ENCODE peak calls at places on chromosomes 13 and 19, in eight cellular contexts. R is colonic mucosa; Z is GM23338; P is CD4-positive, CD25-positive, alpha-beta regulatory T cell; C is cardiac fibroblast; U is PC-9; J is SK-N-MC; S is lung. D is an unnamed sample.

GRCh38 chr13:51665456-51665855 is 81.2 kb downstream of the WDFY2 start:
- DNase-seq in R (no peak), Z (no peak), P (no peak), C (no peak), U (no peak), J (no peak), S (no peak), D (no peak)

GRCh38 chr19:2142173-2142829 is 9.1 kb downstream of the AP3D1 start:
- DNase-seq in R (no peak), Z (no peak), P (no peak), C (no peak), U (no peak), J (no peak), S (no peak), D (no peak)

GRCh38 chr13:30618186-30618937 is 642 bp downstream of the USPL1 start:
- DNase-seq in R (no peak), Z (no peak), P (peak), C (no peak), U (no peak), J (no peak), S (no peak), D (no peak)

GRCh38 chr19:34193876-34194275 is 21.6 kb downstream of the LSM14A start:
- DNase-seq in R (no peak), Z (no peak), P (no peak), C (no peak), U (no peak), J (no peak), S (no peak), D (no peak)

GRCh38 chr19:29457413-29457812 is 68.4 kb upstream of the VSTM2B start:
- DNase-seq in R (no peak), Z (no peak), P (no peak), C (no peak), U (no peak), J (no peak), S (no peak), D (no peak)

GRCh38 chr19:48415395-48415794 is 21.9 kb downstream of the GRIN2D start:
- DNase-seq in R (peak), Z (peak), P (peak), C (peak), U (peak), J (no peak), S (peak), D (no peak)

GRCh38 chr19:47560999-47561398 is 11.9 kb downstream of the ZNF541 start:
- DNase-seq in R (no peak), Z (no peak), P (no peak), C (no peak), U (no peak), J (no peak), S (no peak), D (no peak)

GRCh38 chr13:107476068-107476467 is 739.3 kb downstream of the LIG4 start:
- DNase-seq in R (no peak), Z (no peak), P (no peak), C (no peak), U (no peak), J (no peak), S (no peak), D (no peak)

GRCh38 chr19:20077791-20078463 is at the start of gene ZNF90:
- DNase-seq in R (peak), Z (peak), P (peak), C (peak), U (peak), J (no peak), S (peak), D (peak)

GRCh38 chr19:56765107-56765506 is 75.4 kb downstream of the PEG3 start:
- DNase-seq in R (peak), Z (no peak), P (peak), C (peak), U (no peak), J (no peak), S (peak), D (no peak)

GRCh38 chr13:71606818-71607217 is 260.2 kb downstream of the DACH1 start:
- DNase-seq in R (no peak), Z (no peak), P (no peak), C (no peak), U (no peak), J (no peak), S (no peak), D (no peak)

GRCh38 chr19:48639483-48640375 is 2.5 kb upstream of the DBP start:
- DNase-seq in R (no peak), Z (peak), P (no peak), C (no peak), U (no peak), J (no peak), S (no peak), D (no peak)

GRCh38 chr13:111640476-111640875 is 320.0 kb downstream of the TEX29 start:
- DNase-seq in R (no peak), Z (no peak), P (no peak), C (no peak), U (no peak), J (no peak), S (no peak), D (no peak)

GRCh38 chr19:17385878-17386611 is 8.0 kb downstream of the CCDC194 start:
- DNase-seq in R (peak), Z (peak), P (peak), C (peak), U (peak), J (no peak), S (peak), D (no peak)

GRCh38 chr19:42193294-42193693 is 24.2 kb downstream of the DEDD2 start:
- DNase-seq in R (no peak), Z (no peak), P (no peak), C (no peak), U (no peak), J (no peak), S (no peak), D (no peak)

GRCh38 chr19:56253737-56254136 is 18.8 kb upstream of the EDDM13 start:
- DNase-seq in R (no peak), Z (peak), P (peak), C (peak), U (no peak), J (peak), S (no peak), D (peak)

GRCh38 chr19:16626796-16627193 is 1.2 kb downstream of the MED26 start:
- DNase-seq in R (no peak), Z (no peak), P (peak), C (no peak), U (peak), J (no peak), S (no peak), D (no peak)

GRCh38 chr13:26053418-26053980 is 1.7 kb upstream of the SHISA2 start:
- DNase-seq in R (no peak), Z (no peak), P (peak), C (no peak), U (no peak), J (no peak), S (no peak), D (no peak)

GRCh38 chr13:26048745-26049144 is 3.1 kb downstream of the SHISA2 start:
- DNase-seq in R (no peak), Z (no peak), P (no peak), C (no peak), U (no peak), J (no peak), S (no peak), D (no peak)

GRCh38 chr13:26051231-26052135 is at the start of gene SHISA2:
- DNase-seq in R (peak), Z (peak), P (peak), C (peak), U (no peak), J (no peak), S (no peak), D (no peak)

GRCh38 chr13:26052136-26052736 is 420 bp upstream of the SHISA2 start:
- DNase-seq in R (no peak), Z (peak), P (no peak), C (no peak), U (no peak), J (no peak), S (peak), D (no peak)

GRCh38 chr13:26050568-26051230 is 1.1 kb downstream of the SHISA2 start:
- DNase-seq in R (no peak), Z (peak), P (no peak), C (peak), U (no peak), J (no peak), S (peak), D (no peak)
- H3K4me3 ChIP-seq in R (peak), Z (peak), P (no peak), C (no peak), U (no peak), J (peak), S (peak), D (peak)

DNA sequence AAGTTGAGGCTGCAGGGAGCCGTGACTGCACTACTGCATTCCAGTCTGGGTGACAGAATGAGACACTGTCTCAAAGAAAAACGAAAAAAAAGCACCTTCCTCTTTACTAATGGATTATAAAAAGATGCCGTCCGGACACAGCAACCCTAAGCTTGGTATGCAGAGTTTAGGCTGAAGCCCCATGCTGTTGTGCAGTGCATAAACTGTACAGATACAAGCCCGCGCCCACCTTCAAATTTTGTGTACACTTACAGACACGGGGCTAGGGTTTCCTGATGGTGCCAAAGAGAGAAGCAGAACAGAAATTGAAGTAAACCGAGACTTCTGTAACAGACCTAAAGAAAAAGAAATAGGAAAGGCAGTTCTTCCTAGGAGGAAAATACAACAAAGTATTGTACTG is 9.0 kb downstream of the LPAR6 start:
- DNase-seq in R (no peak), Z (no peak), P (no peak), C (no peak), U (no peak), J (no peak), S (no peak), D (no peak)
- H3K4me3 ChIP-seq in R (no peak), Z (no peak), P (peak), C (no peak), U (no peak), J (no peak), S (no peak), D (no peak)

GRCh38 chr19:13834308-13834790 is 39.1 kb downstream of the ZSWIM4 start:
- DNase-seq in R (no peak), Z (no peak), P (no peak), C (peak), U (peak), J (no peak), S (no peak), D (no peak)
- H3K4me3 ChIP-seq in R (no peak), Z (peak), P (peak), C (no peak), U (peak), J (no peak), S (no peak), D (no peak)

GRCh38 chr13:99436686-99437416 is 64.4 kb upstream of the TM9SF2 start:
- DNase-seq in R (peak), Z (peak), P (peak), C (peak), U (peak), J (peak), S (peak), D (peak)
- H3K4me3 ChIP-seq in R (no peak), Z (no peak), P (peak), C (no peak), U (no peak), J (peak), S (no peak), D (no peak)

GRCh38 chr19:38665219-38665931 is 17.9 kb downstream of the ACTN4 start:
- DNase-seq in R (no peak), Z (no peak), P (no peak), C (no peak), U (no peak), J (no peak), S (no peak), D (no peak)
- H3K4me3 ChIP-seq in R (no peak), Z (peak), P (no peak), C (no peak), U (no peak), J (peak), S (no peak), D (no peak)

GRCh38 chr19:54373781-54374266 is 9.1 kb upstream of the LAIR1 start:
- DNase-seq in R (no peak), Z (no peak), P (no peak), C (no peak), U (no peak), J (no peak), S (no peak), D (no peak)
- H3K4me3 ChIP-seq in R (no peak), Z (no peak), P (no peak), C (no peak), U (no peak), J (no peak), S (no peak), D (no peak)

DNA sequence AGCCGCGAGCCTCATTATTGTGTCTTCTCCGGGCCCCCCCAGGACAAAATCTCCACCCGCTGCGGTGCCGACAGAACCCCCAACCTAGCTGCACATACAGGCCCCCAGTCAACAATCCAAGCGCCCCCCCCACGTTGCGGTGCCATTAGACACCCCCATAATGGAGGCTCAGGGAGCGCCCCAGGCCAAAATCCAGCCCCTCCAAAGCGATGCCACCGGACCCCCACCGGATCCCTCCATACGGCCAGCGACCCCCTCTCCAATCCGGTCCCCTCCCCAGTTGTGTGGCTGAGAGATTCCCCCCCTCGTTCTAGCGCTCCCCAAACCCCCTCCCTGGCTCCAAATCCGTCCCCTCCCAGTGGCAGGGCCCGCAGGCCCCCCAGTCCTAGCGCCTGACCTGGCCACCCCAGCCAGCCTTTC is 21.5 kb upstream of the SEMA6B start:
- DNase-seq in R (no peak), Z (no peak), P (no peak), C (no peak), U (no peak), J (no peak), S (no peak), D (no peak)
- H3K4me3 ChIP-seq in R (no peak), Z (peak), P (no peak), C (peak), U (no peak), J (peak), S (no peak), D (peak)

GRCh38 chr19:6765738-6766356 is 1.4 kb downstream of the SH2D3A start:
- DNase-seq in R (peak), Z (peak), P (peak), C (no peak), U (peak), J (no peak), S (peak), D (peak)
- H3K4me3 ChIP-seq in R (peak), Z (peak), P (peak), C (no peak), U (peak), J (no peak), S (no peak), D (no peak)

DNA sequence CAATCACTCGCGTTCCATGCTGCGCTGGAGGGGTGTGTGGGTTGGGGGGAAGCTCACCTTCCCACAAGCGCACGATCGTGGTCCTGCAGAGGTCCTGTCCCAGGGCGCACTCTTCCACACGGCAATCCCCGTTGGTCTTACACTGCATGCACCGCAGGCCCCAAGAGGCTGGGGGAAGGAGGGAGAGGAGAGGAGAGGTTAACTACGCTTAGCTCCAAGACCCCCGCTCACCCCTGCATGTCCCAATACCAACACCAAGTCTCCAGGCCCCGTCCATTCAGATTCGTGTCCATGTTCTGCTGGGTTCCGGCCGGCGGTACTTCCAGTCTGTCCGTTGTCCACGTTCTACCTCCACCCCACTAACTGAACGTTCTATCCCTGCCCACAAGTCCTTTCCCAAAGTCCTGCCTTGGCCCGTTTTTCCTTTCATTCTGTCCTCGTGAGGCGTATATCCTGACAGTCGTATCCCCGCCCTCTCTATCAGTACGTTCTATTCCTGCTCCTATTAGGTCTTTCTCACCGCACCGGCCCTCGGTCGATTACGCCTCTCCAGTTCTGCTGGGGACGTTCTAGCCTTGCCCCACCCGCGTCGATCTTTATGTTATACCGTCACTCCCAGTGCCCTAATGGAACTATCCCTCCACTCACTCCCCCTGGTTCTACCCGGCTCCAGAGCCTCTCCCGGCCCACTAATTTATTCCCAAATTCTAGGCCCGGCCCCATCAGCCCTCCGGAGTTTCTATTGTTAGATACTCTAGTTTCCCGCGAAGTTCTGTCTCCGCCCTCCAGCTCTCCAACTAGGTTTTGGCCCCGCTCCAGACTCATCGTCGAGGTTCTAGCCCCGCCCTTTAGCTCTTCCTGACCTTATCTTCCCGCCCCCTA is 2.2 kb downstream of the PLAUR start:
- DNase-seq in R (peak), Z (peak), P (no peak), C (no peak), U (no peak), J (no peak), S (peak), D (no peak)
- H3K4me3 ChIP-seq in R (peak), Z (peak), P (peak), C (peak), U (peak), J (peak), S (no peak), D (peak)